ENCODE peak calls at places on chromosomes 13 and 19, in five cellular contexts. One of them, this sample, is unnamed.

GRCh38 chr13:44756411-44756810 is 180.3 kb upstream of the TSC22D1 start:
- DNase-seq in non-pigmented ciliary epithelial cell: no peak
- DNase-seq in NCI-H1105 treated with DMSO at 0.1 percent for 48 hours: no peak
- DNase-seq in T-helper 1 cell: no peak
- DNase-seq in EL: no peak
- DNase-seq in this sample: no peak

GRCh38 chr19:7673995-7674667 is 2.8 kb upstream of the MCEMP1 start:
- DNase-seq in T-helper 1 cell: no peak
- DNase-seq in NCI-H1105 treated with DMSO at 0.1 percent for 48 hours: no peak
- DNase-seq in non-pigmented ciliary epithelial cell: no peak
- DNase-seq in EL: peak; percentile 65
- DNase-seq in this sample: peak; percentile 42

GRCh38 chr19:18626906-18627305 is 9.9 kb upstream of the KLHL26 start:
- DNase-seq in NCI-H1105 treated with DMSO at 0.1 percent for 48 hours: no peak
- DNase-seq in EL: no peak
- DNase-seq in non-pigmented ciliary epithelial cell: no peak
- DNase-seq in T-helper 1 cell: no peak
- DNase-seq in this sample: no peak

GRCh38 chr19:46887240-46887782 is 26.5 kb downstream of the ARHGAP35 start:
- DNase-seq in EL: no peak
- DNase-seq in NCI-H1105 treated with DMSO at 0.1 percent for 48 hours: no peak
- DNase-seq in T-helper 1 cell: no peak
- DNase-seq in non-pigmented ciliary epithelial cell: no peak
- DNase-seq in this sample: no peak

GRCh38 chr19:4699826-4700572 is 23.6 kb downstream of the DPP9 start:
- DNase-seq in non-pigmented ciliary epithelial cell: no peak
- DNase-seq in NCI-H1105 treated with DMSO at 0.1 percent for 48 hours: no peak
- DNase-seq in EL: no peak
- DNase-seq in T-helper 1 cell: no peak
- DNase-seq in this sample: no peak

GRCh38 chr13:40070357-40070756 is 414.9 kb downstream of the COG6 start:
- DNase-seq in EL: no peak
- DNase-seq in non-pigmented ciliary epithelial cell: no peak
- DNase-seq in NCI-H1105 treated with DMSO at 0.1 percent for 48 hours: no peak
- DNase-seq in T-helper 1 cell: no peak
- DNase-seq in this sample: no peak

GRCh38 chr19:55178781-55179569 is 1.1 kb downstream of the SYT5 start:
- DNase-seq in non-pigmented ciliary epithelial cell: peak; percentile 44
- DNase-seq in NCI-H1105 treated with DMSO at 0.1 percent for 48 hours: peak; percentile 94
- DNase-seq in EL: peak; percentile 79
- DNase-seq in T-helper 1 cell: peak; percentile 96
- DNase-seq in this sample: peak; percentile 94

GRCh38 chr13:98450495-98451167 is 126.3 kb downstream of the STK24 start:
- DNase-seq in NCI-H1105 treated with DMSO at 0.1 percent for 48 hours: no peak
- DNase-seq in T-helper 1 cell: no peak
- DNase-seq in non-pigmented ciliary epithelial cell: no peak
- DNase-seq in EL: no peak
- DNase-seq in this sample: no peak

GRCh38 chr19:33905937-33906577 is 109.4 kb downstream of the KCTD15 start:
- DNase-seq in T-helper 1 cell: no peak
- DNase-seq in NCI-H1105 treated with DMSO at 0.1 percent for 48 hours: no peak
- DNase-seq in EL: peak; percentile 12
- DNase-seq in non-pigmented ciliary epithelial cell: no peak
- DNase-seq in this sample: no peak

GRCh38 chr19:3062165-3063105 is at the start of gene TLE5:
- DNase-seq in non-pigmented ciliary epithelial cell: no peak
- DNase-seq in T-helper 1 cell: peak; percentile 79
- DNase-seq in NCI-H1105 treated with DMSO at 0.1 percent for 48 hours: peak; percentile 38
- DNase-seq in EL: peak; percentile 57
- DNase-seq in this sample: peak; percentile 48

GRCh38 chr19:52524086-52524485 is 3.4 kb upstream of the ZNF808 start:
- DNase-seq in EL: no peak
- DNase-seq in T-helper 1 cell: no peak
- DNase-seq in NCI-H1105 treated with DMSO at 0.1 percent for 48 hours: no peak
- DNase-seq in non-pigmented ciliary epithelial cell: no peak
- DNase-seq in this sample: no peak

GRCh38 chr19:4097501-4097900 is 26.4 kb downstream of the MAP2K2 start:
- DNase-seq in T-helper 1 cell: no peak
- DNase-seq in EL: no peak
- DNase-seq in NCI-H1105 treated with DMSO at 0.1 percent for 48 hours: no peak
- DNase-seq in non-pigmented ciliary epithelial cell: no peak
- DNase-seq in this sample: no peak

GRCh38 chr19:42693760-42694350 is 46.4 kb downstream of the PSG3 start:
- DNase-seq in NCI-H1105 treated with DMSO at 0.1 percent for 48 hours: no peak
- DNase-seq in T-helper 1 cell: no peak
- DNase-seq in non-pigmented ciliary epithelial cell: peak; percentile 9
- DNase-seq in EL: peak; percentile 69
- DNase-seq in this sample: peak; percentile 15

GRCh38 chr19:55066107-55066709 is 3.3 kb upstream of the RDH13 start:
- DNase-seq in NCI-H1105 treated with DMSO at 0.1 percent for 48 hours: no peak
- DNase-seq in T-helper 1 cell: no peak
- DNase-seq in EL: no peak
- DNase-seq in non-pigmented ciliary epithelial cell: no peak
- DNase-seq in this sample: no peak

GRCh38 chr19:29804493-29804892 is 7.3 kb upstream of the CCNE1 start:
- DNase-seq in EL: no peak
- DNase-seq in T-helper 1 cell: no peak
- DNase-seq in non-pigmented ciliary epithelial cell: no peak
- DNase-seq in NCI-H1105 treated with DMSO at 0.1 percent for 48 hours: no peak
- DNase-seq in this sample: no peak

GRCh38 chr19:4174212-4174894 is 8.0 kb downstream of the SIRT6 start:
- DNase-seq in NCI-H1105 treated with DMSO at 0.1 percent for 48 hours: no peak
- DNase-seq in T-helper 1 cell: no peak
- DNase-seq in non-pigmented ciliary epithelial cell: no peak
- DNase-seq in EL: no peak
- DNase-seq in this sample: no peak

GRCh38 chr19:46191356-46191755 is 38.2 kb upstream of the IGFL1 start:
- DNase-seq in EL: no peak
- DNase-seq in non-pigmented ciliary epithelial cell: no peak
- DNase-seq in T-helper 1 cell: no peak
- DNase-seq in NCI-H1105 treated with DMSO at 0.1 percent for 48 hours: no peak
- DNase-seq in this sample: no peak

GRCh38 chr19:54478677-54479266 is 5.7 kb upstream of the CDC42EP5 start:
- DNase-seq in EL: peak; percentile 42
- DNase-seq in non-pigmented ciliary epithelial cell: no peak
- DNase-seq in NCI-H1105 treated with DMSO at 0.1 percent for 48 hours: peak; percentile 58
- DNase-seq in T-helper 1 cell: no peak
- DNase-seq in this sample: peak; percentile 56

GRCh38 chr19:50172726-50173125 is 9.6 kb upstream of the IZUMO2 start:
- DNase-seq in EL: no peak
- DNase-seq in non-pigmented ciliary epithelial cell: no peak
- DNase-seq in T-helper 1 cell: no peak
- DNase-seq in NCI-H1105 treated with DMSO at 0.1 percent for 48 hours: no peak
- DNase-seq in this sample: no peak

GRCh38 chr13:59133903-59134302 is 1029.8 kb downstream of the DIAPH3 start:
- DNase-seq in T-helper 1 cell: no peak
- DNase-seq in EL: no peak
- DNase-seq in non-pigmented ciliary epithelial cell: no peak
- DNase-seq in NCI-H1105 treated with DMSO at 0.1 percent for 48 hours: no peak
- DNase-seq in this sample: no peak

GRCh38 chr13:106612688-106613087 is 44.8 kb upstream of the ARGLU1 start:
- DNase-seq in NCI-H1105 treated with DMSO at 0.1 percent for 48 hours: no peak
- DNase-seq in EL: no peak
- DNase-seq in non-pigmented ciliary epithelial cell: no peak
- DNase-seq in T-helper 1 cell: no peak
- DNase-seq in this sample: no peak

GRCh38 chr13:49932868-49933267 is 3.3 kb downstream of the SPRYD7 start:
- DNase-seq in non-pigmented ciliary epithelial cell: no peak
- DNase-seq in T-helper 1 cell: no peak
- DNase-seq in NCI-H1105 treated with DMSO at 0.1 percent for 48 hours: no peak
- DNase-seq in EL: no peak
- DNase-seq in this sample: no peak

GRCh38 chr13:94799330-94799729 is 87.0 kb upstream of the SOX21 start:
- DNase-seq in non-pigmented ciliary epithelial cell: no peak
- DNase-seq in NCI-H1105 treated with DMSO at 0.1 percent for 48 hours: no peak
- DNase-seq in EL: no peak
- DNase-seq in T-helper 1 cell: no peak
- DNase-seq in this sample: no peak

GRCh38 chr19:54325194-54325621 is 12.2 kb upstream of the LILRA5 start:
- DNase-seq in EL: peak; percentile 34
- DNase-seq in T-helper 1 cell: peak; percentile 19
- DNase-seq in non-pigmented ciliary epithelial cell: no peak
- DNase-seq in NCI-H1105 treated with DMSO at 0.1 percent for 48 hours: peak; percentile 51
- DNase-seq in this sample: peak; percentile 15

GRCh38 chr13:112777637-112778406 is 88.0 kb downstream of the ATP11A start:
- DNase-seq in T-helper 1 cell: no peak
- DNase-seq in non-pigmented ciliary epithelial cell: no peak
- DNase-seq in EL: no peak
- DNase-seq in NCI-H1105 treated with DMSO at 0.1 percent for 48 hours: no peak
- DNase-seq in this sample: no peak